ENCODE peak calls at places on chromosomes 7 and 10, in nine cellular contexts. A, T, P, B, R, F, O, V and G are unnamed samples.

GRCh38 chr10:80555415-80555814 is 17.7 kb downstream of the SH2D4B start:
- DNase-seq in A (no peak), O (no peak), P (no peak), F (no peak), R (no peak), T (no peak), V (no peak), B (no peak), G (no peak)

GRCh38 chr10:61643316-61643751 is 19.4 kb upstream of the CABCOCO1 start:
- DNase-seq in P (peak), T (peak), R (peak), A (no peak), B (no peak), F (no peak), V (no peak), O (no peak), G (no peak)

GRCh38 chr10:47396311-47396717 is 12.2 kb upstream of the ZNF488 start:
- DNase-seq in F (no peak), R (peak), P (no peak), T (no peak), O (no peak), B (peak), V (no peak), A (no peak), G (no peak)

GRCh38 chr10:132755166-132755711 is 30.7 kb downstream of the NKX6-2 start:
- DNase-seq in F (no peak), R (no peak), V (no peak), B (no peak), T (no peak), A (no peak), P (no peak), O (no peak), G (no peak)

GRCh38 chr7:157983442-157984137 is 604.0 kb downstream of the PTPRN2 start:
- DNase-seq in O (no peak), A (no peak), T (no peak), P (no peak), V (no peak), B (no peak), F (no peak), R (no peak), G (peak)

GRCh38 chr7:132176719-132177118 is 399.6 kb downstream of the PLXNA4 start:
- DNase-seq in P (no peak), O (no peak), V (no peak), R (no peak), A (no peak), B (no peak), F (no peak), T (no peak), G (no peak)

GRCh38 chr10:129927351-129928120 is 36.5 kb downstream of the EBF3 start:
- DNase-seq in A (no peak), F (no peak), T (no peak), B (no peak), O (no peak), P (no peak), R (no peak), V (no peak), G (no peak)

GRCh38 chr7:139889186-139889871 is 60.3 kb downstream of the TBXAS1 start:
- DNase-seq in A (no peak), T (no peak), B (peak), P (no peak), R (peak), F (no peak), V (no peak), O (no peak), G (no peak)

GRCh38 chr10:21279217-21279575 is 246.3 kb downstream of the SKIDA1 start:
- DNase-seq in V (no peak), O (no peak), B (no peak), F (no peak), T (no peak), A (no peak), P (no peak), R (no peak), G (no peak)

GRCh38 chr10:112539340-112539739 is 92.3 kb downstream of the VTI1A start:
- DNase-seq in O (no peak), V (no peak), P (no peak), T (no peak), A (peak), B (no peak), R (peak), F (no peak), G (no peak)

GRCh38 chr7:35723011-35723410 is 28.1 kb upstream of the HERPUD2 start:
- DNase-seq in R (peak), B (no peak), O (no peak), A (no peak), T (no peak), V (no peak), F (no peak), P (peak), G (no peak)

GRCh38 chr7:104206841-104207240 is 972 bp downstream of the ORC5 start:
- DNase-seq in V (no peak), A (no peak), R (no peak), B (no peak), P (no peak), O (no peak), F (no peak), T (no peak), G (no peak)

GRCh38 chr10:6492896-6493295 is 87.2 kb downstream of the PRKCQ start:
- DNase-seq in A (no peak), B (no peak), P (no peak), O (no peak), T (no peak), F (no peak), V (no peak), R (no peak), G (no peak)

GRCh38 chr7:48635796-48636195 is 288.6 kb upstream of the CDC14C start:
- DNase-seq in A (no peak), B (no peak), T (no peak), R (no peak), F (no peak), V (no peak), O (no peak), P (no peak), G (no peak)

GRCh38 chr7:138829335-138829734 is 31.3 kb upstream of the ATP6V0A4 start:
- DNase-seq in R (no peak), O (no peak), V (no peak), B (peak), T (no peak), F (no peak), A (no peak), P (no peak), G (no peak)

GRCh38 chr10:98293550-98294269 is 25.7 kb upstream of the LOXL4 start:
- DNase-seq in O (no peak), F (peak), B (no peak), V (no peak), P (no peak), T (peak), A (no peak), R (no peak), G (peak)

GRCh38 chr10:104330168-104331117 is 7.8 kb downstream of the ITPRIP start:
- DNase-seq in V (no peak), T (peak), P (peak), A (no peak), O (no peak), R (peak), B (peak), F (peak), G (peak)

GRCh38 chr10:1939016-1939415 is 201.7 kb upstream of the ADARB2 start:
- DNase-seq in A (no peak), V (no peak), P (no peak), B (no peak), T (no peak), R (no peak), O (no peak), F (no peak), G (no peak)

GRCh38 chr10:43229208-43230061 is 37.4 kb downstream of the RASGEF1A start:
- DNase-seq in P (no peak), B (no peak), V (peak), R (no peak), F (no peak), T (no peak), O (no peak), A (no peak), G (peak)

GRCh38 chr7:142248-142955 is 50.0 kb upstream of the FAM20C start:
- DNase-seq in T (no peak), F (peak), P (no peak), B (peak), R (no peak), V (no peak), O (no peak), A (no peak), G (no peak)

GRCh38 chr7:38723327-38723726 is 92.2 kb upstream of the AMPH start:
- DNase-seq in R (no peak), V (no peak), B (no peak), T (no peak), O (no peak), P (no peak), A (no peak), F (no peak), G (no peak)

GRCh38 chr7:108454674-108455523 is 1.3 kb downstream of the NRCAM start:
- DNase-seq in R (no peak), B (no peak), T (no peak), V (peak), O (peak), F (no peak), A (no peak), P (no peak), G (no peak)

GRCh38 chr7:43725251-43725650 is 4.1 kb downstream of the COA1 start:
- DNase-seq in V (no peak), O (no peak), B (no peak), P (no peak), F (no peak), T (no peak), A (no peak), R (no peak), G (no peak)

GRCh38 chr7:153188630-153189029 is 429.1 kb downstream of the ACTR3B start:
- DNase-seq in V (no peak), B (no peak), O (no peak), T (no peak), R (no peak), F (no peak), A (no peak), P (no peak), G (no peak)

GRCh38 chr10:99292159-99292558 is 37.0 kb upstream of the CNNM1 start:
- DNase-seq in O (no peak), T (peak), B (no peak), P (no peak), V (no peak), A (no peak), R (peak), F (no peak), G (no peak)

GRCh38 chr10:87790185-87790584 is 27.8 kb downstream of the ATAD1 start:
- DNase-seq in O (no peak), R (no peak), V (no peak), P (no peak), T (no peak), A (no peak), F (no peak), B (no peak), G (no peak)

GRCh38 chr10:121709674-121710073 is 111.4 kb upstream of the FGFR2 start:
- DNase-seq in T (no peak), V (no peak), B (no peak), R (no peak), F (no peak), A (no peak), O (no peak), P (peak), G (no peak)

GRCh38 chr10:34736976-34737771 is 77.9 kb downstream of the PARD3 start:
- DNase-seq in A (no peak), F (no peak), V (no peak), B (peak), R (no peak), P (no peak), T (no peak), O (no peak), G (no peak)

GRCh38 chr7:425794-426188 is 93.9 kb downstream of the PDGFA start:
- DNase-seq in A (no peak), B (no peak), P (no peak), T (no peak), R (no peak), V (no peak), O (no peak), F (no peak), G (no peak)

GRCh38 chr10:24897326-24897926 is 55.0 kb downstream of the PRTFDC1 start:
- DNase-seq in P (peak), V (peak), A (peak), F (no peak), B (peak), T (no peak), R (peak), O (no peak), G (no peak)

GRCh38 chr7:135777626-135778398 is 29.2 kb upstream of the FAM180A start:
- DNase-seq in B (no peak), R (peak), T (no peak), V (no peak), A (no peak), O (no peak), F (no peak), P (no peak), G (no peak)

GRCh38 chr10:26540601-26541000 is 102.5 kb downstream of the APBB1IP start:
- DNase-seq in B (no peak), R (no peak), V (no peak), F (no peak), P (no peak), A (no peak), O (peak), T (no peak), G (no peak)

GRCh38 chr10:132422931-132423813 is 26.2 kb downstream of the PWWP2B start:
- DNase-seq in A (no peak), V (no peak), F (no peak), P (no peak), T (no peak), R (no peak), B (no peak), O (no peak), G (no peak)

GRCh38 chr7:24341677-24342076 is 57.7 kb downstream of the NPY start:
- DNase-seq in A (no peak), P (no peak), R (no peak), B (no peak), F (no peak), T (no peak), O (no peak), V (no peak), G (no peak)

GRCh38 chr7:18425873-18426520 is 69.6 kb upstream of the HDAC9 start:
- DNase-seq in V (no peak), T (no peak), R (no peak), O (no peak), A (no peak), F (no peak), B (no peak), P (no peak), G (no peak)

GRCh38 chr7:158127241-158127640 is 460.4 kb downstream of the PTPRN2 start:
- DNase-seq in V (no peak), A (no peak), B (no peak), F (no peak), P (no peak), T (no peak), O (no peak), R (no peak), G (no peak)

DNA sequence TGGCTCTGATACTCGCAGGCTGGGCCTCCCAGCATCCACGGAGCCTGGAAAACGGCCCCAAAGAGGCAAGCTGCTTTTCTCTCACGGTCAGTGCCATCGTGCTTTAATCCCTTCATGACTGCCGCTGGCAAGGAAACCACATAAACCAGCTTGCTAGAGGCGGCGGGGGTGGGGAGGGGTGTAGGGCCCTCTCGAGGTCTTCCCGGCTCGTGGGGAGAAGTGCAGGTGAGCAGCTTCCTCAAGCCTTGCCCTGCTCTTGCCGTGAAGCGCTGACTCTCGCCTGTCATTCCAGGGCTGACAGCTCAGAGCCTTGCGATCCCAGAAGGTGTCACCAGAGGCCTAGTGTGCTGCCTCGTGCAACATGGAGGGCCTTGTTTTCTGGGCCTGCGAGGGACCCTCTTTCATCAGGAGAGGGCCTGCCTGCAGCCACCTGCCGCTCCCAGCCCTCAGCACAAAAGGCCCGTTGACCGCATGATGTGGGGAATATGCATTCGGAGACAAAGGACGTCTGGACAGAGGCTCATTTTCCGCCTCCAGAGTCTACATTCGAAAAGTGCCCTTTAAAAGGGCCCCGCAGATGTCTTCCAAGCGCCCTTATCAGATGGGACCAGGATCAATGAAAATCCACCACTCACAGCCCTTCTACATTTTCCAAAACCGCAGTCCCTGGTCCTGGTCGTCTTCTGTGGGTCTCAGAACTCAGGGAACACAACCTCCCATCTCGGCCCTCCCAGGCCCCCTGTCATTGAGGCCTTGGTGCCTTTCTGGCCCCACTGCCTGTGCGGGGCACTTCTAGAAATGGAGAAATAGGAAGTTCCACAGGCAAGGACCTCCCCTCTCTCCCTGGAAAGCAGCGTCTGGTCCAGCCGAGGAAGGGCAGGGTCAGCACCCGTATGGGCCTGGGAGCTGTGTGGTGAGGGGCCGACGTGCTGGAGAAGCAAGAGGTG is 58.7 kb downstream of the ZRANB1 start:
- DNase-seq in T (no peak), R (no peak), O (no peak), A (no peak), P (no peak), B (no peak), F (peak), V (no peak), G (no peak)
- TF ChIP-seq CTCF in T (no peak), R (no peak), O (no peak), A (no peak), P (peak), B (peak), F (peak), V (no peak), G (no peak)

DNA sequence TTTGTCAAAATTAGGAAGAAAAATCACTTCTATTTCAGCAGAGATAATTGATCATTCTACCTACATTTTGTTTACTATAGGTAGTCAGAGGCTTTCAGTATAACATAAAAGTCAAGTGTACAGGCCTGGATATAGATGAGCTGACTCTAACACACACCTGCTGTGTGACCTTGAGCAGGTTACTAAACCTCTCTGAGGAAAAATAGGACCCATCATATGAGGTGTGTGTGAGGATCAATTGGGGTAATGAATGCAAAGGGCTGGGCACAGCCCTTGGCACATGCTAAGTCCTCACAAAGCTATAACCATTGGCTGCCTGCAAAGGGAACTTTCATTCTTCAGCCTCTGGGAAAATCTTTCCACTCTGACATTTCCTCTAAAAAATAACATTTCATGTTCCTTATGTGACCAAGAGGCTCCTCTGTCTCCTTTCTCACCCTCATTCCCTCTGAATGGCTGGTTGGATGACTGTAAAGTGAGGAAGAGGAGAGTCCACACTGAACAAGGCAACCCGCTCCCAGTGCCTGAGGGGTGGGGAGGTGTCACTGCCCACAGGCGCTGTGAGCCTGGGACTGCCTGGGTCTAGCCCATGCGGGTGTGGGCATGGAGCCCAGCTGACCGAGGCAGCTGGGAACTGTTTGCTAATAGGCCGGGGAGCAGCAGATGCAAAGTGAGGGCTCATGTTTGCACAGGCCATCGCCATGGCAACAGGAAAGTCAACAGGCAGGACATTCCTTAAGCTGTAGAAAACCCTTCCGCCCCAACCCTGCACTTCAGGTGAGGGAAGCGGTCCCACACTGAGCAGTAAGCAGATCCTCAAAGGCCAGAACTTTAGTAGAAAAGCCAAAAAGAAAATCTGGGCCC is 36.8 kb downstream of the MYOF start:
- DNase-seq in A (peak), R (peak), V (peak), F (peak), B (peak), P (peak), T (peak), O (no peak), G (peak)
- H3K4me3 ChIP-seq in A (no peak), R (no peak), V (no peak), F (no peak), B (no peak), P (no peak), T (no peak), O (no peak), G (no peak)

GRCh38 chr10:68792115-68792514 is 35.2 kb upstream of the STOX1 start:
- DNase-seq in O (no peak), T (no peak), A (no peak), R (peak), F (no peak), B (no peak), P (no peak), V (no peak), G (no peak)
- TF ChIP-seq CTCF in O (no peak), T (peak), A (peak), R (peak), F (no peak), B (no peak), P (no peak), V (peak), G (peak)

GRCh38 chr10:27719052-27719451 is 26.6 kb downstream of the MKX start:
- DNase-seq in B (no peak), A (no peak), O (no peak), T (no peak), F (no peak), V (no peak), R (no peak), P (no peak), G (no peak)

GRCh38 chr10:27720529-27720928 is 25.1 kb downstream of the MKX start:
- DNase-seq in F (no peak), V (no peak), P (no peak), A (no peak), T (peak), B (no peak), R (peak), O (no peak), G (no peak)

GRCh38 chr10:27723436-27723835 is 22.2 kb downstream of the MKX start:
- DNase-seq in V (no peak), T (peak), F (no peak), O (no peak), B (no peak), A (no peak), P (no peak), R (no peak), G (no peak)

GRCh38 chr10:27730041-27730440 is 15.6 kb downstream of the MKX start:
- DNase-seq in R (no peak), T (no peak), V (no peak), B (no peak), A (no peak), O (no peak), F (no peak), P (no peak), G (no peak)

DNA sequence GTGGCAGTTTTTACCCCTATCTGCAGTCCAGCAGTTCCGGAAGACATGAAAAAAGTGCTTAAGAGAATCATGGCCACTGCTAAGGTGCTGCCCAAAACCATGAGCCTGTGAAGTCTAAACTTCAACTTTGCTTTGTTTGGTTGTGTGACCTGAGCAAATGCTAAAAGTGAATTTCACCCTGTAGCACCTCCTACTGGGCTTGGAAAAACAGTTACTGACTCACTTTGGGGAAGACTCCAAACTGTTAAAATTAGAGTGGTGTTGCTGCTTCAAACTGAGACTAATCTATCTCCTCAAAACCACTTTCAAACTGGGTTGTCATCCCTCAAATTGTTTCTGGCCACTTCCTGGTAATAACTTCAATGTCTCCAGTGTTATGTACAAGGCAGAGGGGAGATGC is 21.3 kb downstream of the MKX start:
- DNase-seq in O (no peak), P (no peak), F (no peak), T (no peak), V (no peak), A (no peak), B (no peak), R (peak), G (no peak)
- H3K4me3 ChIP-seq in O (no peak), P (no peak), F (no peak), T (no peak), V (no peak), A (no peak), B (no peak), R (no peak), G (no peak)

GRCh38 chr7:34181271-34181958 is 276.1 kb downstream of the BMPER start:
- DNase-seq in T (no peak), B (no peak), O (no peak), R (no peak), A (no peak), F (no peak), V (no peak), P (no peak), G (no peak)

GRCh38 chr7:34187908-34188307 is 282.6 kb downstream of the BMPER start:
- DNase-seq in A (no peak), F (no peak), P (peak), O (no peak), T (no peak), B (no peak), V (no peak), R (no peak), G (no peak)

GRCh38 chr7:34190299-34190698 is 285.0 kb downstream of the BMPER start:
- DNase-seq in A (no peak), B (no peak), V (no peak), F (peak), O (no peak), T (no peak), R (no peak), P (no peak), G (peak)

GRCh38 chr7:34184466-34184865 is 279.1 kb downstream of the BMPER start:
- DNase-seq in F (no peak), B (no peak), P (no peak), R (no peak), T (no peak), V (peak), A (no peak), O (no peak), G (no peak)
- TF ChIP-seq CTCF in F (no peak), B (no peak), P (no peak), R (no peak), T (peak), V (no peak), A (peak), O (no peak), G (no peak)